ENCODE peak calls at places on chromosomes 7 and 10, in four cellular contexts. B is AG09309, T is adrenal gland, X is germinal center. W is an unnamed sample.

GRCh38 chr7:157668221-157668883 is 331.5 kb downstream of the DNAJB6 start:
- DNase-seq in B (no peak), T (no peak), X (no peak), W (no peak)

GRCh38 chr10:100115011-100115770 is 33.5 kb upstream of the CPN1 start:
- DNase-seq in B (no peak), T (no peak), X (no peak), W (no peak)

GRCh38 chr10:13839430-13839986 is 252.7 kb downstream of the PRPF18 start:
- DNase-seq in B (peak), T (no peak), X (no peak), W (no peak)

GRCh38 chr7:148156248-148156647 is 434.3 kb upstream of the C7orf33 start:
- DNase-seq in B (peak), T (no peak), X (no peak), W (no peak)

GRCh38 chr7:77455334-77455733 is 39.2 kb upstream of the GSAP start:
- DNase-seq in B (peak), T (peak), X (no peak), W (no peak)

GRCh38 chr10:96311180-96311697 is 7.0 kb downstream of the DNTT start:
- DNase-seq in B (no peak), T (no peak), X (no peak), W (no peak)

GRCh38 chr10:114437456-114438292 is 33.4 kb upstream of the AFAP1L2 start:
- DNase-seq in B (no peak), T (no peak), X (peak), W (no peak)

GRCh38 chr7:131506597-131506996 is 49.8 kb downstream of the PODXL start:
- DNase-seq in B (no peak), T (no peak), X (no peak), W (no peak)

GRCh38 chr10:63670291-63670898 is 149.2 kb downstream of the REEP3 start:
- DNase-seq in B (no peak), T (peak), X (no peak), W (no peak)

GRCh38 chr10:70596860-70597809 is 5.4 kb downstream of the PRF1 start:
- DNase-seq in B (no peak), T (peak), X (no peak), W (no peak)

GRCh38 chr7:142646274-142646895 is 102.9 kb upstream of the PRSS1 start:
- DNase-seq in B (no peak), T (peak), X (no peak), W (no peak)

GRCh38 chr10:97195654-97196212 is 10.0 kb upstream of the SLIT1 start:
- DNase-seq in B (no peak), T (no peak), X (no peak), W (no peak)

GRCh38 chr10:30781571-30782542 is 152.3 kb upstream of the LYZL2 start:
- DNase-seq in B (no peak), T (no peak), X (no peak), W (no peak)

GRCh38 chr10:104657458-104657857 is 16.4 kb downstream of the SORCS3 start:
- DNase-seq in B (no peak), T (no peak), X (no peak), W (no peak)

GRCh38 chr10:61157182-61157581 is 213.2 kb upstream of the RHOBTB1 start:
- DNase-seq in B (no peak), T (no peak), X (no peak), W (no peak)

GRCh38 chr7:131455546-131455945 is 100.9 kb downstream of the PODXL start:
- DNase-seq in B (no peak), T (no peak), X (no peak), W (no peak)

GRCh38 chr10:17561131-17561530 is 56.0 kb downstream of the HACD1 start:
- DNase-seq in B (no peak), T (no peak), X (no peak), W (no peak)

GRCh38 chr10:55266797-55267196 is 465.8 kb upstream of the PCDH15 start:
- DNase-seq in B (no peak), T (no peak), X (no peak), W (no peak)

GRCh38 chr7:42457663-42458062 is 220.7 kb upstream of the GLI3 start:
- DNase-seq in B (no peak), T (no peak), X (no peak), W (no peak)

GRCh38 chr7:74002474-74003017 is 25.4 kb upstream of the ELN start:
- DNase-seq in B (peak), T (peak), X (no peak), W (no peak)

GRCh38 chr7:134691820-134692705 is 45.4 kb downstream of the BPGM start:
- DNase-seq in B (peak), T (no peak), X (no peak), W (no peak)

GRCh38 chr10:74156919-74157289 is 5.9 kb downstream of the ADK start:
- DNase-seq in B (no peak), T (no peak), X (no peak), W (no peak)

GRCh38 chr7:15687645-15688025 is 1.2 kb upstream of the MEOX2 start:
- DNase-seq in B (no peak), T (no peak), X (no peak), W (no peak)

GRCh38 chr10:31958849-31959248 is 30.2 kb upstream of the ARHGAP12 start:
- DNase-seq in B (no peak), T (no peak), X (no peak), W (no peak)

GRCh38 chr10:31299119-31299518 is 19.9 kb upstream of the ZEB1 start:
- DNase-seq in B (no peak), T (no peak), X (no peak), W (no peak)

GRCh38 chr10:10892290-10892875 is 125.3 kb upstream of the CELF2 start:
- DNase-seq in B (no peak), T (no peak), X (no peak), W (no peak)

GRCh38 chr7:155804897-155805825 is 7.1 kb downstream of the SHH start:
- DNase-seq in B (no peak), T (no peak), X (peak), W (no peak)

GRCh38 chr7:73871163-73872011 is 10.4 kb downstream of the TMEM270 start:
- DNase-seq in B (no peak), T (no peak), X (no peak), W (no peak)

GRCh38 chr10:99966306-99966705 is 43.4 kb downstream of the DNMBP start:
- DNase-seq in B (peak), T (no peak), X (no peak), W (no peak)

GRCh38 chr10:93967756-93968155 is 26.0 kb upstream of the PLCE1 start:
- DNase-seq in B (no peak), T (no peak), X (no peak), W (no peak)

GRCh38 chr7:22499044-22499443 is 944 bp downstream of the STEAP1B start:
- DNase-seq in B (no peak), T (no peak), X (no peak), W (no peak)

GRCh38 chr10:80530251-80530650 is 7.5 kb upstream of the SH2D4B start:
- DNase-seq in B (no peak), T (no peak), X (no peak), W (no peak)

GRCh38 chr7:18829101-18829486 is 288.3 kb downstream of the TWIST1 start:
- DNase-seq in B (no peak), T (no peak), X (no peak), W (no peak)

GRCh38 chr7:83648464-83649241 is at the start of gene SEMA3E:
- DNase-seq in B (no peak), T (no peak), X (no peak), W (no peak)

GRCh38 chr10:23558361-23558799 is 119.5 kb downstream of the OTUD1 start:
- DNase-seq in B (no peak), T (no peak), X (no peak), W (no peak)

GRCh38 chr7:18420758-18421157 is 74.8 kb upstream of the HDAC9 start:
- DNase-seq in B (no peak), T (no peak), X (no peak), W (no peak)

GRCh38 chr7:117873056-117873932 is at the start of gene CTTNBP2:
- DNase-seq in B (peak), T (peak), X (peak), W (peak)

GRCh38 chr10:7157091-7157490 is 253.7 kb downstream of the SFMBT2 start:
- DNase-seq in B (no peak), T (no peak), X (peak), W (no peak)